ENCODE peak calls at places on chromosomes 11 and 22, in ten cellular contexts. G is activated gamma-delta T cell treated with Interleukin-2 at 50 U/mL for 16 hours; C is activated CD4-positive, alpha-beta T cell treated with anti-CD3 and anti-CD28 coated beads, Interleukin-2, amount 50 U/mL, for 1 hour; K is germinal center; O is activated T-helper 9 cell treated with anti-CD3 and anti-CD28 coated beads, Interleukin-2, amount 50 U/mL, for 16 hours; Z is activated T-cell treated with anti-CD3 and anti-CD28 coated beads for 1 hour; B is endothelial cell of umbilical vein; L is NCI-H1092 treated with DMSO at 0.1 percent for 48 hours; R is stomach; N is NCI-H1436. Q is an unnamed sample.

GRCh38 chr11:117369521-117369920 is 41.9 kb downstream of the CEP164 start:
- DNase-seq in G (no peak), C (no peak), K (no peak), O (no peak), Z (no peak), B (no peak), L (no peak), R (no peak), N (no peak), Q (no peak)

GRCh38 chr11:65429724-65430405 is 7.3 kb downstream of the NEAT1 start:
- DNase-seq in G (peak; percentile 45), C (peak; percentile 37), K (no peak), O (no peak), Z (no peak), B (peak; percentile 79), L (no peak), R (peak; percentile 80), N (no peak), Q (peak; percentile 68)

GRCh38 chr22:47354668-47355387 is 592.4 kb downstream of the TBC1D22A start:
- DNase-seq in G (no peak), C (no peak), K (no peak), O (no peak), Z (no peak), B (no peak), L (no peak), R (peak; percentile 20), N (no peak), Q (no peak)

GRCh38 chr11:46565248-46565835 is 28.5 kb downstream of the AMBRA1 start:
- DNase-seq in G (no peak), C (no peak), K (no peak), O (no peak), Z (no peak), B (no peak), L (no peak), R (no peak), N (no peak), Q (no peak)

GRCh38 chr11:110147965-110148709 is 54.9 kb downstream of the ZC3H12C start:
- DNase-seq in G (no peak), C (no peak), K (no peak), O (no peak), Z (no peak), B (peak; percentile 52), L (no peak), R (no peak), N (no peak), Q (no peak)

GRCh38 chr22:38338772-38339379 is 21.6 kb upstream of the CSNK1E start:
- DNase-seq in G (no peak), C (no peak), K (no peak), O (no peak), Z (no peak), B (no peak), L (no peak), R (no peak), N (no peak), Q (no peak)

GRCh38 chr11:104127828-104128227 is 36.1 kb downstream of the PDGFD start:
- DNase-seq in G (no peak), C (no peak), K (no peak), O (no peak), Z (no peak), B (no peak), L (no peak), R (no peak), N (no peak), Q (no peak)

GRCh38 chr11:46808804-46809431 is 37.2 kb downstream of the CKAP5 start:
- DNase-seq in G (no peak), C (no peak), K (peak; percentile 4), O (no peak), Z (no peak), B (peak; percentile 46), L (no peak), R (no peak), N (no peak), Q (peak; percentile 54)